ENCODE peak calls at places on chromosomes 16 and 17, in four cellular contexts. One of them, this sample, is unnamed.

GRCh38 chr17:15377200-15377599 is 35.8 kb upstream of the TEKT3 start:
- DNase-seq in H1: no peak
- DNase-seq in HepG2: no peak
- DNase-seq in K562: no peak
- DNase-seq in this sample: no peak

GRCh38 chr16:4880006-4880580 is 32.8 kb downstream of the UBN1 start:
- DNase-seq in HepG2: no peak
- DNase-seq in K562: no peak
- DNase-seq in H1: no peak
- DNase-seq in this sample: no peak

GRCh38 chr17:28484296-28484695 is 10.9 kb downstream of the SLC13A2 start:
- DNase-seq in H1: no peak
- DNase-seq in HepG2: no peak
- DNase-seq in K562: no peak
- DNase-seq in this sample: no peak

GRCh38 chr16:88638323-88639230 is at the start of gene IL17C:
- DNase-seq in H1: no peak
- DNase-seq in HepG2: no peak
- DNase-seq in K562: peak
- DNase-seq in this sample: no peak

GRCh38 chr16:4700380-4700996 is 7.1 kb downstream of the NUDT16L1 start:
- DNase-seq in K562: no peak
- DNase-seq in H1: no peak
- DNase-seq in HepG2: no peak
- DNase-seq in this sample: no peak

GRCh38 chr17:64278614-64279013 is 15.6 kb upstream of the TEX2 start:
- DNase-seq in HepG2: no peak
- DNase-seq in K562: no peak
- DNase-seq in H1: no peak
- DNase-seq in this sample: no peak

GRCh38 chr17:36127882-36128369 is 24.3 kb downstream of the CCL4 start:
- DNase-seq in K562: no peak
- DNase-seq in H1: no peak
- DNase-seq in HepG2: no peak
- DNase-seq in this sample: no peak

GRCh38 chr17:33469911-33470310 is 176.8 kb upstream of the ASIC2 start:
- DNase-seq in H1: no peak
- DNase-seq in HepG2: no peak
- DNase-seq in K562: no peak
- DNase-seq in this sample: no peak

GRCh38 chr17:16973760-16974540 is 2.0 kb upstream of the TNFRSF13B start:
- DNase-seq in HepG2: no peak
- DNase-seq in K562: no peak
- DNase-seq in H1: no peak
- DNase-seq in this sample: no peak

GRCh38 chr16:54901606-54902005 is 29.1 kb upstream of the IRX5 start:
- DNase-seq in K562: no peak
- DNase-seq in HepG2: no peak
- DNase-seq in H1: no peak
- DNase-seq in this sample: no peak

GRCh38 chr16:15830832-15831451 is 25.9 kb downstream of the MYH11 start:
- DNase-seq in H1: no peak
- DNase-seq in K562: no peak
- DNase-seq in HepG2: no peak
- DNase-seq in this sample: no peak

GRCh38 chr17:81582341-81582740 is 30.2 kb upstream of the FAAP100 start:
- DNase-seq in HepG2: no peak
- DNase-seq in H1: no peak
- DNase-seq in K562: no peak
- DNase-seq in this sample: no peak

GRCh38 chr17:2137342-2138098 is 82.6 kb downstream of the HIC1 start:
- DNase-seq in H1: peak
- DNase-seq in K562: peak
- DNase-seq in HepG2: no peak
- DNase-seq in this sample: no peak

GRCh38 chr16:81544691-81545365 is 100.2 kb downstream of the CMIP start:
- DNase-seq in HepG2: no peak
- DNase-seq in K562: no peak
- DNase-seq in H1: no peak
- DNase-seq in this sample: no peak

GRCh38 chr17:1793447-1793806 is 31.6 kb downstream of the SERPINF1 start:
- DNase-seq in K562: peak
- DNase-seq in H1: no peak
- DNase-seq in HepG2: no peak
- DNase-seq in this sample: no peak

GRCh38 chr16:88014201-88014781 is 63.1 kb downstream of the BANP start:
- DNase-seq in HepG2: peak
- DNase-seq in H1: no peak
- DNase-seq in K562: no peak
- DNase-seq in this sample: no peak

GRCh38 chr17:34248807-34249496 is 6.1 kb upstream of the CCL2 start:
- DNase-seq in H1: no peak
- DNase-seq in HepG2: no peak
- DNase-seq in K562: no peak
- DNase-seq in this sample: no peak

GRCh38 chr17:49509588-49509917 is 14.5 kb downstream of the NGFR start:
- DNase-seq in H1: no peak
- DNase-seq in HepG2: no peak
- DNase-seq in K562: no peak
- DNase-seq in this sample: no peak

GRCh38 chr16:67001726-67002125 is 13.3 kb downstream of the CES4A start:
- DNase-seq in K562: no peak
- DNase-seq in H1: no peak
- DNase-seq in HepG2: no peak
- DNase-seq in this sample: no peak

GRCh38 chr16:27408602-27409031 is 6.6 kb downstream of the IL21R start:
- DNase-seq in H1: no peak
- DNase-seq in K562: no peak
- DNase-seq in HepG2: no peak
- DNase-seq in this sample: no peak

GRCh38 chr17:80063815-80064585 is 27.6 kb downstream of the CCDC40 start:
- DNase-seq in HepG2: peak
- DNase-seq in H1: no peak
- DNase-seq in K562: peak
- DNase-seq in this sample: peak

GRCh38 chr16:28873543-28874201 is 4.6 kb upstream of the ATP2A1 start:
- DNase-seq in HepG2: no peak
- DNase-seq in K562: peak
- DNase-seq in H1: no peak
- DNase-seq in this sample: peak

GRCh38 chr17:61490540-61490975 is 38.3 kb downstream of the TBX4 start:
- DNase-seq in K562: no peak
- DNase-seq in H1: no peak
- DNase-seq in HepG2: no peak
- DNase-seq in this sample: peak

GRCh38 chr16:1645914-1646525 is 32.1 kb upstream of the JPT2 start:
- DNase-seq in K562: peak
- DNase-seq in H1: no peak
- DNase-seq in HepG2: peak
- DNase-seq in this sample: peak

GRCh38 chr16:3908951-3909437 is 28.5 kb upstream of the CREBBP start:
- DNase-seq in K562: peak
- DNase-seq in HepG2: peak
- DNase-seq in H1: no peak
- DNase-seq in this sample: no peak

GRCh38 chr16:60640038-60640437 is 1396.2 kb downstream of the CDH8 start:
- DNase-seq in K562: no peak
- DNase-seq in H1: no peak
- DNase-seq in HepG2: no peak
- DNase-seq in this sample: no peak

GRCh38 chr17:28492352-28493310 is 13.5 kb upstream of the FOXN1 start:
- DNase-seq in K562: no peak
- DNase-seq in H1: no peak
- DNase-seq in HepG2: no peak
- DNase-seq in this sample: no peak

GRCh38 chr17:77634710-77635109 is 323.8 kb upstream of the TNRC6C start:
- DNase-seq in HepG2: no peak
- DNase-seq in K562: no peak
- DNase-seq in H1: no peak
- DNase-seq in this sample: no peak

GRCh38 chr17:79926002-79926307 is 86.7 kb upstream of the CBX4 start:
- DNase-seq in H1: no peak
- DNase-seq in K562: no peak
- DNase-seq in HepG2: no peak
- DNase-seq in this sample: no peak

GRCh38 chr17:9336817-9337216 is 238.8 kb downstream of the STX8 start:
- DNase-seq in H1: no peak
- DNase-seq in HepG2: no peak
- DNase-seq in K562: no peak
- DNase-seq in this sample: no peak

GRCh38 chr16:50335198-50335958 is 33.4 kb downstream of the BRD7 start:
- DNase-seq in H1: no peak
- DNase-seq in K562: peak
- DNase-seq in HepG2: no peak
- DNase-seq in this sample: no peak
- TF ChIP-seq PHF8 in H1: no peak
- TF ChIP-seq PHF8 in K562: no peak
- TF ChIP-seq PHF8 in HepG2: no peak
- TF ChIP-seq PHF8 in this sample: no peak

GRCh38 chr17:31078290-31078689 is 16.5 kb upstream of the NF1 start:
- DNase-seq in K562: peak
- DNase-seq in H1: no peak
- DNase-seq in HepG2: no peak
- DNase-seq in this sample: peak
- H3K27ac ChIP-seq in K562: no peak
- H3K27ac ChIP-seq in H1: no peak
- H3K27ac ChIP-seq in HepG2: no peak
- H3K27ac ChIP-seq in this sample: no peak

GRCh38 chr17:19759934-19760530 is 11.9 kb upstream of the ALDH3A1 start:
- DNase-seq in H1: no peak
- DNase-seq in HepG2: no peak
- DNase-seq in K562: no peak
- DNase-seq in this sample: no peak
- TF ChIP-seq CEBPB in H1: no peak
- TF ChIP-seq CEBPB in HepG2: no peak
- TF ChIP-seq CEBPB in K562: no peak
- TF ChIP-seq CEBPB in this sample: no peak

GRCh38 chr16:78648517-78648916 is 549.1 kb downstream of the WWOX start:
- DNase-seq in H1: no peak
- DNase-seq in K562: no peak
- DNase-seq in HepG2: no peak
- DNase-seq in this sample: no peak
- TF ChIP-seq PHF8 in H1: no peak
- TF ChIP-seq PHF8 in K562: no peak
- TF ChIP-seq PHF8 in HepG2: no peak
- TF ChIP-seq PHF8 in this sample: no peak

GRCh38 chr17:83097831-83098230 is 18.4 kb downstream of the METRNL start:
- DNase-seq in H1: no peak
- DNase-seq in HepG2: no peak
- DNase-seq in K562: no peak
- DNase-seq in this sample: no peak
- H3K27ac ChIP-seq in H1: no peak
- H3K27ac ChIP-seq in HepG2: no peak
- H3K27ac ChIP-seq in K562: no peak
- H3K27ac ChIP-seq in this sample: no peak

DNA sequence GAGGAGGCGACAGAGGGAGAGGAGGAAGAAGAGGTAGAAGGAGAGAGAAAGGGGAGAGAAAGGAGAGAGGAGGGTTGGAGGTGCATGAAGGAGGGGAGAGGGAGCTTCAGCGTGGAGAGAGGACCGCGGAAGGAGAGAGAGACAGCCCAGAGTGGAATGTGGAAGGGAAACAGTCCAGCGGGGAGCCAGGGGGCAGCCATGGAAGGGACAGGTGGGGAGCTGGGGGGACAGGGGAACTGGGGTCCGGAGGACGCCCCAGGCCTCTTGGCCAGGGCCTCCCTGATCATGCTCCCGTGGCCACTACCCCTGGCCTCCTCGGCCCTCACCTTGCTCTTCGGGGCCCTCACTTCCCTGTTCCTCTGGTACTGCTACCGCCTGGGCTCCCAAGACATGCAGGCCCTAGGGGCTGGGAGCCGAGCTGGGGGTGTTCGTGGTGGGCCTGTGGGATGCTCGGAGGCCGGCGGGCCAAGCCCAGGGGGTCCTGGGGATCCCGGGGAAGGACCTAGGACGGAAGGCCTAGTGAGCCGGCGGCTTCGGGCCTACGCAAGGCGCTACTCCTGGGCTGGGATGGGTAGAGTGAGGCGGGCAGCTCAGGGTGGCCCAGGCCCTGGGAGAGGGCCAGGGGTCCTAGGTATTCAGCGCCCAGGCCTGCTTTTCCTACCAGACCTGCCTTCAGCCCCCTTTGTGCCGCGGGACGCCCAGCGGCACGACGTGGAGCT is 759 bp downstream of the ASPHD1 start:
- DNase-seq in HepG2: no peak
- DNase-seq in K562: no peak
- DNase-seq in H1: no peak
- DNase-seq in this sample: no peak
- TF ChIP-seq CEBPB in HepG2: no peak
- TF ChIP-seq CEBPB in K562: no peak
- TF ChIP-seq CEBPB in H1: no peak
- TF ChIP-seq CEBPB in this sample: no peak

GRCh38 chr17:57338257-57338919 is 82.1 kb downstream of the MSI2 start:
- DNase-seq in K562: peak
- DNase-seq in H1: no peak
- DNase-seq in HepG2: no peak
- DNase-seq in this sample: no peak
- TF ChIP-seq PHF8 in K562: no peak
- TF ChIP-seq PHF8 in H1: no peak
- TF ChIP-seq PHF8 in HepG2: no peak
- TF ChIP-seq PHF8 in this sample: no peak

This sample was measured in A549.